ENCODE peak calls at places on chromosomes 16 and 17, in five cellular contexts. V is mesendoderm, D is thoracic aorta, Z is colonic mucosa, J is OCI-LY7. F is an unnamed sample.

GRCh38 chr17:76714822-76715461 is 4.2 kb upstream of the MXRA7 start:
- DNase-seq in V (peak), D (no peak), Z (peak), J (peak), F (no peak)

GRCh38 chr17:41442772-41443171 is 2.0 kb upstream of the KRT38 start:
- DNase-seq in V (no peak), D (no peak), Z (no peak), J (no peak), F (no peak)

GRCh38 chr17:31915456-31916100 is 14.1 kb upstream of the UTP6 start:
- DNase-seq in V (no peak), D (no peak), Z (no peak), J (no peak), F (no peak)

GRCh38 chr17:40755231-40755630 is at the start of gene KRT25:
- DNase-seq in V (no peak), D (no peak), Z (no peak), J (no peak), F (no peak)

GRCh38 chr16:14427371-14427948 is 202.6 kb downstream of the PARN start:
- DNase-seq in V (no peak), D (no peak), Z (no peak), J (no peak), F (no peak)

GRCh38 chr17:7572588-7573323 is 6.7 kb upstream of the CD68 start:
- DNase-seq in V (peak), D (peak), Z (peak), J (peak), F (peak)

GRCh38 chr17:78356163-78356713 is 3.6 kb downstream of the SOCS3 start:
- DNase-seq in V (peak), D (no peak), Z (peak), J (peak), F (peak)

GRCh38 chr17:54948380-54948779 is 20.1 kb downstream of the COX11 start:
- DNase-seq in V (no peak), D (no peak), Z (no peak), J (no peak), F (peak)

GRCh38 chr16:23597003-23597756 is 1.1 kb upstream of the NDUFAB1 start:
- DNase-seq in V (peak), D (no peak), Z (no peak), J (peak), F (no peak)

GRCh38 chr17:82611140-82612058 is 36.8 kb downstream of the WDR45B start:
- DNase-seq in V (no peak), D (no peak), Z (no peak), J (peak), F (no peak)

GRCh38 chr17:40718904-40719303 is 15.4 kb upstream of the KRT24 start:
- DNase-seq in V (no peak), D (no peak), Z (no peak), J (no peak), F (no peak)

GRCh38 chr17:59840908-59841666 is 51.7 kb downstream of the TUBD1 start:
- DNase-seq in V (no peak), D (no peak), Z (peak), J (no peak), F (peak)

GRCh38 chr17:8488931-8489330 is 53.2 kb downstream of the NDEL1 start:
- DNase-seq in V (peak), D (peak), Z (no peak), J (no peak), F (no peak)

GRCh38 chr16:2530629-2531318 is 434 bp downstream of the CEMP1 start:
- DNase-seq in V (no peak), D (no peak), Z (peak), J (no peak), F (no peak)

GRCh38 chr16:24721830-24722238 is 7.6 kb upstream of the TNRC6A start:
- DNase-seq in V (no peak), D (no peak), Z (no peak), J (no peak), F (no peak)

GRCh38 chr17:76927577-76927976 is 59.4 kb downstream of the MGAT5B start:
- DNase-seq in V (no peak), D (no peak), Z (no peak), J (no peak), F (no peak)

GRCh38 chr16:31705371-31705770 is 168.2 kb upstream of the ZNF267 start:
- DNase-seq in V (no peak), D (no peak), Z (no peak), J (no peak), F (no peak)

GRCh38 chr16:77816293-77816692 is 27.9 kb downstream of the VAT1L start:
- DNase-seq in V (no peak), D (no peak), Z (no peak), J (no peak), F (peak)

GRCh38 chr17:75864448-75864871 is 9.3 kb upstream of the WBP2 start:
- DNase-seq in V (no peak), D (no peak), Z (peak), J (peak), F (peak)

GRCh38 chr17:49670641-49671040 is 7.3 kb downstream of the SPOP start:
- DNase-seq in V (no peak), D (no peak), Z (no peak), J (no peak), F (no peak)

GRCh38 chr16:84286568-84287220 is 8.0 kb upstream of the WFDC1 start:
- DNase-seq in V (no peak), D (no peak), Z (peak), J (no peak), F (no peak)

GRCh38 chr17:44334315-44335181 is 9.9 kb upstream of the SLC25A39 start:
- DNase-seq in V (no peak), D (no peak), Z (no peak), J (peak), F (no peak)

GRCh38 chr16:82652826-82653225 is 26.1 kb downstream of the CDH13 start:
- DNase-seq in V (no peak), D (no peak), Z (no peak), J (no peak), F (no peak)

GRCh38 chr16:66489818-66490217 is 60.1 kb downstream of the TK2 start:
- DNase-seq in V (no peak), D (no peak), Z (no peak), J (no peak), F (no peak)

GRCh38 chr16:1398351-1398750 is 16.2 kb downstream of the UNKL start:
- DNase-seq in V (no peak), D (no peak), Z (no peak), J (no peak), F (no peak)

GRCh38 chr16:81238296-81239011 is at the start of gene BCO1:
- DNase-seq in V (peak), D (no peak), Z (peak), J (no peak), F (peak)

GRCh38 chr16:68086336-68086821 is 1.2 kb downstream of the NFATC3 start:
- DNase-seq in V (peak), D (no peak), Z (no peak), J (no peak), F (peak)

GRCh38 chr17:142876-143784 is 5.8 kb downstream of the SCGB1C2 start:
- DNase-seq in V (no peak), D (no peak), Z (peak), J (no peak), F (no peak)

GRCh38 chr16:17561056-17561455 is 90.3 kb upstream of the XYLT1 start:
- DNase-seq in V (no peak), D (no peak), Z (no peak), J (no peak), F (no peak)

GRCh38 chr16:9469512-9469911 is 378.1 kb downstream of the HAPSTR1 start:
- DNase-seq in V (no peak), D (no peak), Z (no peak), J (no peak), F (no peak)

GRCh38 chr17:70869402-70870085 is 700.2 kb downstream of the KCNJ2 start:
- DNase-seq in V (peak), D (no peak), Z (no peak), J (no peak), F (no peak)

GRCh38 chr16:84832488-84833141 is 12.8 kb downstream of the CRISPLD2 start:
- DNase-seq in V (no peak), D (peak), Z (peak), J (no peak), F (no peak)

GRCh38 chr16:49250689-49251088 is 30.9 kb downstream of the CBLN1 start:
- DNase-seq in V (peak), D (no peak), Z (no peak), J (no peak), F (no peak)

GRCh38 chr17:38702166-38702899 is 2.7 kb upstream of the MLLT6 start:
- DNase-seq in V (peak), D (peak), Z (peak), J (peak), F (peak)

GRCh38 chr16:31157136-31157535 is 7.3 kb upstream of the PRSS36 start:
- DNase-seq in V (no peak), D (no peak), Z (peak), J (no peak), F (no peak)

GRCh38 chr16:11481987-11482386 is 104.7 kb downstream of the LITAF start:
- DNase-seq in V (no peak), D (no peak), Z (no peak), J (no peak), F (no peak)

GRCh38 chr17:57433396-57433944 is 177.1 kb downstream of the MSI2 start:
- DNase-seq in V (peak), D (no peak), Z (no peak), J (no peak), F (no peak)

GRCh38 chr17:48457080-48457836 is 27.2 kb upstream of the SKAP1 start:
- DNase-seq in V (peak), D (no peak), Z (peak), J (peak), F (peak)

GRCh38 chr17:50807014-50807413 is 28.4 kb upstream of the WFIKKN2 start:
- DNase-seq in V (no peak), D (no peak), Z (no peak), J (no peak), F (no peak)

GRCh38 chr17:50806141-50806643 is 29.2 kb upstream of the WFIKKN2 start:
- DNase-seq in V (no peak), D (no peak), Z (peak), J (no peak), F (no peak)

GRCh38 chr17:50807675-50808074 is 27.7 kb upstream of the WFIKKN2 start:
- DNase-seq in V (no peak), D (no peak), Z (no peak), J (no peak), F (no peak)

GRCh38 chr17:50808888-50809287 is 26.5 kb upstream of the WFIKKN2 start:
- DNase-seq in V (no peak), D (no peak), Z (no peak), J (no peak), F (no peak)

DNA sequence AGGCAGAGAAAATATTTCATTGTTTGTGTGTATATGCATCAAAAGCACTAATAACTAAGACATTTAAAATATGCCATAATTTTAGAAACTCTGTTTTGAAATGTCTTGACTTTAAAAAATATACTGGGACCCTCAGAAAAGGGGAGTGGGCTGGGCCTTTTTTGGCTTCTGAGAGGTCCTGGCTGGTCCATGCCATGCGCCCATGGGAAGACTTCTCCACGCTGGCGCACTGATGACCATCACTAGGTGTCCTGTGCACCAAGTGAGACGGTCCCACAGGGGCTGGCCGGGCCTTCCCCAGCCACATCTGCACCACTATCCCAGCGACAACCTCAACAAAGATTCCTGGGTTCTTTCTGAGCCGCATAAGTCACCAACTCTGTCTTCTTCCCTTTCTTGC is 27.0 kb upstream of the WFIKKN2 start:
- DNase-seq in V (no peak), D (no peak), Z (no peak), J (no peak), F (no peak)
- H3K27ac ChIP-seq in V (no peak), D (no peak), Z (no peak), J (no peak), F (no peak)

GRCh38 chr17:4747847-4748246 is 8.1 kb upstream of the CXCL16 start:
- DNase-seq in V (no peak), D (no peak), Z (no peak), J (peak), F (no peak)
- H3K27ac ChIP-seq in V (no peak), D (peak), Z (no peak), J (no peak), F (no peak)

GRCh38 chr16:28492511-28492910 is 637 bp upstream of the CLN3 start:
- DNase-seq in V (no peak), D (no peak), Z (no peak), J (no peak), F (no peak)
- H3K27ac ChIP-seq in V (no peak), D (peak), Z (peak), J (peak), F (peak)

GRCh38 chr16:55508941-55509920 is at the start of gene LPCAT2:
- DNase-seq in V (peak), D (no peak), Z (peak), J (no peak), F (peak)
- H3K27ac ChIP-seq in V (no peak), D (peak), Z (peak), J (no peak), F (peak)

GRCh38 chr17:74449773-74450172 is 16.7 kb upstream of the CD300A start:
- DNase-seq in V (no peak), D (no peak), Z (no peak), J (no peak), F (no peak)
- H3K27ac ChIP-seq in V (no peak), D (peak), Z (no peak), J (no peak), F (no peak)

GRCh38 chr17:35161281-35161761 is 13.7 kb downstream of the UNC45B start:
- DNase-seq in V (no peak), D (no peak), Z (no peak), J (no peak), F (peak)
- H3K27ac ChIP-seq in V (no peak), D (no peak), Z (no peak), J (no peak), F (peak)

GRCh38 chr17:81328925-81329278 is 33.8 kb upstream of the SLC38A10 start:
- DNase-seq in V (peak), D (no peak), Z (no peak), J (no peak), F (no peak)
- H3K27ac ChIP-seq in V (peak), D (no peak), Z (peak), J (no peak), F (peak)

GRCh38 chr17:5123343-5124124 is 7.7 kb downstream of the USP6 start:
- DNase-seq in V (no peak), D (no peak), Z (peak), J (no peak), F (no peak)
- H3K27ac ChIP-seq in V (no peak), D (no peak), Z (no peak), J (no peak), F (no peak)

DNA sequence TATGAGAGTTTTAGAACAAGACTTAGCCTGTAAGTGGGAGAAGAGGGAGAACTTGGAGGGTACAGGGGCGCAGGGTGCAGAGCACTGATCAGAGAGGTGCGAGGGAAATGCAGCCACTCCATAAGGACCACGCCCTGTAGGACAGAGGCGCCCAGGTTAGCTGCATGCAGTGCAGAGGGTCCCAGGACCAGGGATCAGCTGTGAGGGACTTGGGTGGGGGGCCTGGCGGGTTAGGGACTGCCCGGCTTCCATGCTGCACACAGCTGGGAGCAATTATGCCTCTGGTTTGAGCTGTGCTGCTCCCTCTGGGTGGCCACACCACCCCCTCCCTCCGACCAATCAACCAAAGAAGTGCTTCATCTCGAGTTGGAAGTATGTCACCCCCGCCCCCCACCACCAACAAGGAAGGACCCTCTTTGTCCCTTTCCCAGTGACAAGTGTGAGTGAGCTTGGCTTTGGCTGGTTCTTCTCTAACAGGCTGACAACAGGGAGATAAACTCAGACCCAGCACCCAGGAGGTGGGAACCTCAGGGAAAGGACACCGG is 22.2 kb upstream of the CLEC18A start:
- DNase-seq in V (no peak), D (no peak), Z (no peak), J (no peak), F (no peak)
- H3K27ac ChIP-seq in V (no peak), D (peak), Z (no peak), J (no peak), F (no peak)